ENCODE peak calls at places on chromosome 12, in nine cellular contexts. One of them, this sample, is unnamed.

GRCh38 chr12:93798752-93799151 is 121.6 kb downstream of the CRADD start:
- DNase-seq in prostate gland: no peak
- DNase-seq in cerebellar cortex: no peak
- DNase-seq in caudate nucleus: no peak
- DNase-seq in ACHN: no peak
- DNase-seq in HS-27A: no peak
- DNase-seq in A673: no peak
- DNase-seq in cardiac fibroblast: no peak
- DNase-seq in ureter: no peak
- DNase-seq in this sample: no peak

GRCh38 chr12:71447691-71448660 is 8.4 kb downstream of the LGR5 start:
- DNase-seq in prostate gland: no peak
- DNase-seq in cerebellar cortex: no peak
- DNase-seq in caudate nucleus: no peak
- DNase-seq in ACHN: no peak
- DNase-seq in HS-27A: no peak
- DNase-seq in A673: no peak
- DNase-seq in cardiac fibroblast: no peak
- DNase-seq in ureter: no peak
- DNase-seq in this sample: no peak

GRCh38 chr12:122096591-122097149 is 18.1 kb downstream of the MLXIP start:
- DNase-seq in prostate gland: no peak
- DNase-seq in cerebellar cortex: no peak
- DNase-seq in caudate nucleus: no peak
- DNase-seq in ACHN: no peak
- DNase-seq in HS-27A: no peak
- DNase-seq in A673: no peak
- DNase-seq in cardiac fibroblast: peak
- DNase-seq in ureter: peak
- DNase-seq in this sample: no peak

GRCh38 chr12:112236386-112236785 is 111.0 kb downstream of the TRAFD1 start:
- DNase-seq in prostate gland: no peak
- DNase-seq in cerebellar cortex: no peak
- DNase-seq in caudate nucleus: no peak
- DNase-seq in ACHN: no peak
- DNase-seq in HS-27A: no peak
- DNase-seq in A673: peak
- DNase-seq in cardiac fibroblast: no peak
- DNase-seq in ureter: no peak
- DNase-seq in this sample: no peak

GRCh38 chr12:75658826-75659823 is 147.7 kb upstream of the KRR1 start:
- DNase-seq in prostate gland: no peak
- DNase-seq in cerebellar cortex: no peak
- DNase-seq in caudate nucleus: no peak
- DNase-seq in ACHN: peak
- DNase-seq in HS-27A: no peak
- DNase-seq in A673: peak
- DNase-seq in cardiac fibroblast: peak
- DNase-seq in ureter: no peak
- DNase-seq in this sample: no peak

GRCh38 chr12:3538691-3539030 is 47.7 kb downstream of the PRMT8 start:
- DNase-seq in prostate gland: no peak
- DNase-seq in cerebellar cortex: peak
- DNase-seq in caudate nucleus: no peak
- DNase-seq in ACHN: no peak
- DNase-seq in HS-27A: no peak
- DNase-seq in A673: no peak
- DNase-seq in cardiac fibroblast: no peak
- DNase-seq in ureter: no peak
- DNase-seq in this sample: no peak

GRCh38 chr12:42583017-42583416 is 6.5 kb downstream of the PRICKLE1 start:
- DNase-seq in prostate gland: no peak
- DNase-seq in cerebellar cortex: no peak
- DNase-seq in caudate nucleus: no peak
- DNase-seq in ACHN: no peak
- DNase-seq in HS-27A: no peak
- DNase-seq in A673: no peak
- DNase-seq in cardiac fibroblast: no peak
- DNase-seq in ureter: no peak
- DNase-seq in this sample: no peak

GRCh38 chr12:95473440-95473946 is 459 bp upstream of the METAP2 start:
- DNase-seq in prostate gland: peak
- DNase-seq in cerebellar cortex: peak
- DNase-seq in caudate nucleus: peak
- DNase-seq in ACHN: peak
- DNase-seq in HS-27A: peak
- DNase-seq in A673: peak
- DNase-seq in cardiac fibroblast: peak
- DNase-seq in ureter: peak
- DNase-seq in this sample: no peak

GRCh38 chr12:94202245-94203180 is 54.1 kb downstream of the PLXNC1 start:
- DNase-seq in prostate gland: peak
- DNase-seq in cerebellar cortex: no peak
- DNase-seq in caudate nucleus: no peak
- DNase-seq in ACHN: no peak
- DNase-seq in HS-27A: no peak
- DNase-seq in A673: no peak
- DNase-seq in cardiac fibroblast: no peak
- DNase-seq in ureter: peak
- DNase-seq in this sample: no peak

GRCh38 chr12:96516472-96517417 is 27.4 kb downstream of the CFAP54 start:
- DNase-seq in prostate gland: peak
- DNase-seq in cerebellar cortex: peak
- DNase-seq in caudate nucleus: peak
- DNase-seq in ACHN: peak
- DNase-seq in HS-27A: peak
- DNase-seq in A673: peak
- DNase-seq in cardiac fibroblast: peak
- DNase-seq in ureter: peak
- DNase-seq in this sample: peak

GRCh38 chr12:50764861-50765324 is 992 bp downstream of the ATF1 start:
- DNase-seq in prostate gland: no peak
- DNase-seq in cerebellar cortex: peak
- DNase-seq in caudate nucleus: no peak
- DNase-seq in ACHN: peak
- DNase-seq in HS-27A: no peak
- DNase-seq in A673: peak
- DNase-seq in cardiac fibroblast: peak
- DNase-seq in ureter: no peak
- DNase-seq in this sample: peak

GRCh38 chr12:93020998-93021597 is 92.0 kb upstream of the EEA1 start:
- DNase-seq in prostate gland: no peak
- DNase-seq in cerebellar cortex: no peak
- DNase-seq in caudate nucleus: no peak
- DNase-seq in ACHN: no peak
- DNase-seq in HS-27A: no peak
- DNase-seq in A673: no peak
- DNase-seq in cardiac fibroblast: peak
- DNase-seq in ureter: no peak
- DNase-seq in this sample: no peak

GRCh38 chr12:120103044-120103338 is 13.6 kb downstream of the RAB35 start:
- DNase-seq in prostate gland: no peak
- DNase-seq in cerebellar cortex: no peak
- DNase-seq in caudate nucleus: no peak
- DNase-seq in ACHN: no peak
- DNase-seq in HS-27A: no peak
- DNase-seq in A673: no peak
- DNase-seq in cardiac fibroblast: no peak
- DNase-seq in ureter: no peak
- DNase-seq in this sample: no peak

GRCh38 chr12:100959481-100959880 is 164.9 kb downstream of the ANO4 start:
- DNase-seq in prostate gland: no peak
- DNase-seq in cerebellar cortex: no peak
- DNase-seq in caudate nucleus: no peak
- DNase-seq in ACHN: no peak
- DNase-seq in HS-27A: no peak
- DNase-seq in A673: no peak
- DNase-seq in cardiac fibroblast: peak
- DNase-seq in ureter: no peak
- DNase-seq in this sample: no peak

This sample was measured in activated CD4-positive, CD25-positive, alpha-beta regulatory T cell treated with anti-CD3 and anti-CD28 coated beads, Interleukin-2, amount 50 U/mL, for 16 hours.